ENCODE peak calls at places on chromosome 6, in seven cellular contexts. U is astrocyte of the cerebellum, X is uterus, A is LNCaP clone FGC, Q is ovary, P is pancreas, I is bronchial epithelial cell. C is an unnamed sample.

GRCh38 chr6:65064844-65065243 is 642.2 kb downstream of the EYS start:
- DNase-seq in P (no peak), A (no peak), U (no peak), I (no peak), Q (no peak), X (no peak), C (no peak)

GRCh38 chr6:3517350-3517749 is 60.5 kb upstream of the SLC22A23 start:
- DNase-seq in X (no peak), Q (no peak), I (peak), U (peak), A (no peak), P (no peak), C (peak)

GRCh38 chr6:83707829-83708545 is 914 bp downstream of the SNAP91 start:
- DNase-seq in P (no peak), I (no peak), U (peak), X (no peak), Q (peak), A (no peak), C (no peak)

GRCh38 chr6:158654960-158655485 is 5.2 kb downstream of the SYTL3 start:
- DNase-seq in I (no peak), A (no peak), U (no peak), X (no peak), Q (no peak), P (no peak), C (no peak)

GRCh38 chr6:74991573-74992332 is 214.1 kb downstream of the COL12A1 start:
- DNase-seq in I (peak), A (no peak), Q (no peak), X (no peak), P (no peak), U (peak), C (peak)

GRCh38 chr6:154039231-154039842 is at the start of gene OPRM1:
- DNase-seq in X (no peak), Q (peak), U (peak), P (peak), A (peak), I (peak), C (no peak)

GRCh38 chr6:15207923-15208322 is 37.9 kb upstream of the JARID2 start:
- DNase-seq in Q (no peak), I (no peak), A (no peak), U (peak), X (no peak), P (no peak), C (no peak)

GRCh38 chr6:7848229-7848628 is 62.4 kb downstream of the TXNDC5 start:
- DNase-seq in I (no peak), A (no peak), X (no peak), U (no peak), Q (no peak), P (no peak), C (no peak)

GRCh38 chr6:96381246-96381645 is 140.4 kb upstream of the UFL1 start:
- DNase-seq in U (no peak), Q (no peak), P (no peak), I (no peak), X (no peak), A (peak), C (no peak)

GRCh38 chr6:21522773-21523490 is 70.6 kb upstream of the SOX4 start:
- DNase-seq in Q (no peak), U (no peak), I (no peak), A (no peak), P (no peak), X (no peak), C (no peak)
- TF ChIP-seq CTCF in Q (no peak), U (no peak), I (no peak), A (no peak), P (no peak), X (no peak), C (no peak)

DNA sequence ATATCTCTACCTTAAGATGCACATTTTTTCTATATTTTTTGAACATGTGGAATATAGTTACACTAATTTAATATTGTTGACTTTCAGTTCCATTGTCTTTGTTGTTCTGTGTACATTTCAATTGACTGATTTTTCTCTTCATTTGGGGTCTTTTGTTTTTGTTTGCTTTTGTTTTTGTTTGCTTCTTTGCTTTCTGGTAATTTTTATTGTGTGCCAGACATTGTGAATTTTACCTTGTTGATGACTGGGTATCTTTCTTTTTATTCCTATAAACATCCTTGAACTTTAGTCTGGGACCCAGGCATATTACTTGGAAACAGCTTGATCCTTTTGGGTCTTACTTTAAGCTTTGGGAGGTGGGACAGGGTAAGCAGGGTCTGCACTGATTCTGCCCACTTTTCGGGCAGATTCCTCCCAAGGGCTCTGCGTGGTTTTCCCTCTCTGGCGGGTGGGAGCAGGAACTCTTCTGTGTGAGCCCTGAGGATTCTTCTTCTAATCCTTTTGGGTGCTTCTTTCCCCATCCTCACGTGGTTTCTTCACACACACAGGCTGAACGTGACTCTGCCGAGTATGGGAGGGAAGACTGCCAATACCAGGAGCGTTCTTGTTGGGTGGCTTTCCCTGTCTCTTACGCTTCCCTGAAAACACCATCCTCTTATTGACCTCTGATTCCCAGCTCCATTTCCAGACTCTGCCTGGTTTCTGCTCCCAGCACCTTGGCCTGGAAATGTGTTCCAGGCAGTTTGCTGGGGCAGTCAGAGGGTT is 200.5 kb downstream of the ARID1B start:
- DNase-seq in Q (no peak), A (peak), X (peak), I (peak), U (no peak), P (peak), C (no peak)
- H3K4me3 ChIP-seq in Q (no peak), A (no peak), X (no peak), I (no peak), U (no peak), P (no peak), C (no peak)

GRCh38 chr6:100194535-100194934 is 200.5 kb upstream of the MCHR2 start:
- DNase-seq in P (no peak), Q (no peak), X (no peak), A (no peak), I (no peak), U (no peak), C (no peak)
- TF ChIP-seq CTCF in P (no peak), Q (no peak), X (no peak), A (no peak), I (no peak), U (no peak), C (no peak)

GRCh38 chr6:105458552-105458951 is 55.7 kb upstream of the PREP start:
- DNase-seq in A (no peak), I (peak), P (no peak), Q (no peak), X (no peak), U (no peak), C (no peak)
- H3K4me3 ChIP-seq in A (no peak), I (no peak), P (no peak), Q (no peak), X (no peak), U (no peak), C (no peak)

DNA sequence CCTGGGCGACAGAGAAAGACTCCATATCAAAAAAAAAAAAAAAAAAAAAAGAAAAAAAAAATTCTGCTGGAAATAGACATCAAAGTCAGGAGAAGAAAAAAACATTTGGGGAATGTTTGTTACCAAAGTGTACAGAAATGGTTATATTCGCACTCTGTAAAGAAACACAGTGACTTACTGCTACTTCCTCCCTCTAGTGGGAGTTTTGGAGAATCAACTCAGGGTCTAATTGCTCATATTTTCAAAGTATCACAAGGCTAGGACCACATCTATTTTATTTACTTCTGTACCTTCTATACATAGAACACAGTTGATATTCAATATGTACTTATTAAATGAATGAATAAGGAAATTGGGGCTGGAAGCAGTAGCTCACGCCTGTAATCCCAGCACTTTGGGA is 24.4 kb downstream of the ARG1 start:
- DNase-seq in A (no peak), Q (no peak), I (peak), U (no peak), P (no peak), X (no peak), C (no peak)
- TF ChIP-seq CTCF in A (peak), Q (no peak), I (peak), U (peak), P (no peak), X (no peak), C (no peak)